ENCODE peak calls at places on chromosomes 5 and 9, in five cellular contexts. O, M, H, B and A are unnamed samples. For H3K36me3, the result is how much of the 10 kb centered on the place peaks cover.

GRCh38 chr9:105114956-105115728 is 129.3 kb upstream of the SLC44A1 start:
- DNase-seq in B (peak), O (no peak), M (no peak), H (peak), A (no peak)

GRCh38 chr5:137631453-137631852 is 104.4 kb downstream of the KLHL3 start:
- DNase-seq in B (no peak), M (no peak), O (no peak), H (no peak), A (no peak)

GRCh38 chr5:152188219-152188618 is 216.9 kb downstream of the NMUR2 start:
- DNase-seq in B (no peak), H (no peak), M (no peak), O (no peak), A (no peak)

GRCh38 chr9:105475302-105475701 is 27.5 kb downstream of the FSD1L start:
- DNase-seq in H (no peak), M (no peak), O (no peak), B (no peak), A (no peak)

GRCh38 chr9:36192196-36192595 is 1.5 kb downstream of the CLTA start:
- DNase-seq in B (no peak), M (no peak), O (no peak), H (no peak), A (no peak)

GRCh38 chr9:119884411-119884810 is 515.2 kb upstream of the BRINP1 start:
- DNase-seq in O (no peak), B (no peak), H (no peak), M (no peak), A (no peak)

GRCh38 chr5:31133488-31133887 is 60.0 kb upstream of the CDH6 start:
- DNase-seq in H (no peak), M (no peak), O (no peak), B (no peak), A (no peak)

GRCh38 chr5:153508700-153509099 is 18.2 kb downstream of the GRIA1 start:
- DNase-seq in O (no peak), B (no peak), H (no peak), M (no peak), A (no peak)

GRCh38 chr5:166382031-166382430 is 1909.4 kb upstream of the WWC1 start:
- DNase-seq in H (no peak), B (no peak), O (no peak), M (no peak), A (no peak)

GRCh38 chr9:99172129-99173091 is 49.3 kb downstream of the ALG2 start:
- DNase-seq in O (no peak), H (no peak), B (no peak), M (no peak), A (no peak)

GRCh38 chr5:135236951-135237791 is 161.9 kb downstream of the MACROH2A1 start:
- DNase-seq in O (no peak), B (no peak), M (peak), H (peak), A (peak)

GRCh38 chr5:146645382-146645781 is 129.4 kb upstream of the GPR151 start:
- DNase-seq in O (no peak), H (no peak), B (no peak), M (no peak), A (no peak)

GRCh38 chr9:78405461-78405860 is 108.5 kb downstream of the PSAT1 start:
- DNase-seq in H (no peak), M (no peak), O (no peak), B (no peak), A (no peak)

GRCh38 chr9:126377521-126377920 is 50.9 kb downstream of the MVB12B start:
- DNase-seq in O (no peak), H (no peak), B (no peak), M (no peak), A (no peak)

GRCh38 chr5:36158144-36158543 is 6.2 kb downstream of the SKP2 start:
- DNase-seq in M (no peak), H (no peak), O (no peak), B (no peak), A (no peak)

GRCh38 chr5:95022967-95023695 is 261.8 kb downstream of the MCTP1 start:
- DNase-seq in O (no peak), H (no peak), M (no peak), B (no peak), A (no peak)
- H3K4me3 ChIP-seq in O (no peak), H (no peak), M (no peak), B (no peak), A (no peak)

GRCh38 chr9:86257406-86257805 is 2.1 kb downstream of the C9orf153 start:
- DNase-seq in B (no peak), O (no peak), M (no peak), H (no peak), A (no peak)

GRCh38 chr9:86263876-86264275 is 4.4 kb upstream of the C9orf153 start:
- DNase-seq in M (no peak), O (no peak), H (no peak), B (no peak), A (no peak)

GRCh38 chr9:86259557-86259956 is at the start of gene C9orf153:
- DNase-seq in O (no peak), H (no peak), M (no peak), B (no peak), A (no peak)

GRCh38 chr9:86256653-86257052 is 2.8 kb downstream of the C9orf153 start:
- DNase-seq in H (no peak), B (no peak), M (no peak), O (no peak), A (no peak)

GRCh38 chr9:86262436-86262835 is 3.0 kb upstream of the C9orf153 start:
- DNase-seq in M (no peak), O (no peak), B (no peak), H (no peak), A (no peak)
- H3K36me3 ChIP-seq in M (under half), O (under half), B (under half), H (under half), A (under half)

DNA sequence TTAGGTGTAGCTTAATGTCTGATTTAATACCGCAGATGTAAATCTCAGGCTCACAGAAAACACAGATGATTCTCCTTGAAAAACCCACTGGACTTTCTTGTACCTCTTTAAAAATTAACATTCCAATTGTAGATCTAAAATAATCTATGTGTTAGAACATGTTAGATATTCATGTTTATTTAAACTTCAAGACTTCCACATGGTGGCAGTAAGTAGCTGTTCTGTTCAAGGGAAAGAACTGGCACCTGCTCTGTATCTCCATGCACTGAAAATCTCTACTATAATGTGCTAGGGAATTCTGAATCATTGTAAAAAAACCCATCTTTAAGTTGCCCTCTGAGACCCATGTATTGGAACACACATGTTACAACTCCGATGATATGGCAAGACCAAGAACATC is 366.9 kb downstream of the DMRTA1 start:
- DNase-seq in H (no peak), M (no peak), O (no peak), B (no peak), A (no peak)
- TF ChIP-seq CTCF in H (no peak), M (no peak), O (no peak), B (no peak), A (peak)

GRCh38 chr5:157651011-157651611 is 1.1 kb downstream of the SOX30 start:
- DNase-seq in M (no peak), B (no peak), H (no peak), O (no peak), A (no peak)
- H3K4me3 ChIP-seq in M (no peak), B (peak), H (peak), O (no peak), A (no peak)

DNA sequence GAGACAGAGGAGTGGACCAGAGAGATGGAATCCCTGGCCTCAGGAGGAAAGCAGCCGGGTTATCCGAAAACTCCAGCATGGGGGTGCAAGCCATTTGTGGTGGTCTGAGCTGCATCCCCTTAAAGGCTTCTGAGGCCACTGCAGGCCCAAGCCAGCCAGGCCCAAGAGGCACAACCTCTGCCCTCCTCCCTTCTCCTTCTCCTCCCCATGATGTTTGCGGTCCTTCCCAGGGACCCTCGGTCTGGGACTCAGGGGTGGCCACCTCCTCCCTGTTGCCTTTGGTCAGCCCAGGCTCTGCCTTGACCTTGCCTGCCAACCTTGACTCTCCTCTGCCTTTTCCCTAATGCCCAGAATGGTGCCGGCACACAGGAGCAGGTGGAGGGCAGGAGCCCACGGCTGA is 4.6 kb downstream of the NCS1 start:
- DNase-seq in H (no peak), M (no peak), B (no peak), O (no peak), A (no peak)
- H3K36me3 ChIP-seq in H (under half), M (under half), B (under half), O (under half), A (under half)